ENCODE peak calls at places on chromosomes 11 and 22, in ten cellular contexts. C is BJ, W is A549, F is GM10248, V is tibial artery, A is ovary, H is pancreas, B is mucosa of descending colon, D is AG04450, Q is spleen. S is an unnamed sample.

GRCh38 chr22:20244744-20245576 is 23.2 kb downstream of the RTN4R start:
- DNase-seq in A (no peak), F (no peak), W (no peak), Q (peak), V (no peak), H (no peak), D (no peak), C (no peak), B (no peak), S (no peak)

GRCh38 chr11:9459573-9460321 is 1.1 kb upstream of the ZNF143 start:
- DNase-seq in C (peak), D (peak), Q (peak), V (no peak), H (no peak), A (no peak), B (no peak), W (peak), F (no peak), S (no peak)

GRCh38 chr11:108705061-108705460 is 40.2 kb downstream of the DDX10 start:
- DNase-seq in Q (no peak), C (no peak), V (no peak), B (no peak), D (no peak), A (no peak), F (no peak), W (no peak), H (no peak), S (no peak)

GRCh38 chr11:100716848-100717247 is 29.8 kb downstream of the ARHGAP42 start:
- DNase-seq in F (no peak), V (no peak), W (no peak), H (no peak), C (no peak), B (no peak), A (no peak), Q (no peak), D (no peak), S (no peak)

GRCh38 chr11:47969401-47969800 is 11.0 kb upstream of the PTPRJ start:
- DNase-seq in W (no peak), A (no peak), H (no peak), Q (no peak), D (no peak), V (no peak), F (no peak), B (no peak), C (no peak), S (no peak)

GRCh38 chr22:27680636-27681035 is 120.9 kb downstream of the MN1 start:
- DNase-seq in W (no peak), D (no peak), Q (peak), H (no peak), B (no peak), V (no peak), F (no peak), A (no peak), C (no peak), S (no peak)

GRCh38 chr11:130785376-130786110 is 130.7 kb downstream of the SNX19 start:
- DNase-seq in D (peak), C (no peak), F (no peak), H (no peak), B (no peak), Q (no peak), W (no peak), A (no peak), V (no peak), S (no peak)

GRCh38 chr22:33920927-33921575 is 775 bp upstream of the LARGE1 start:
- DNase-seq in F (peak), D (peak), V (peak), C (peak), H (peak), Q (peak), W (peak), A (peak), B (peak), S (no peak)

GRCh38 chr11:34653851-34654490 is 33.1 kb downstream of the EHF start:
- DNase-seq in B (no peak), Q (no peak), C (peak), H (no peak), D (peak), F (no peak), V (no peak), W (peak), A (no peak), S (peak)

GRCh38 chr11:23404225-23405160 is 544.2 kb upstream of the CCDC179 start:
- DNase-seq in A (no peak), Q (peak), H (peak), W (no peak), V (no peak), D (no peak), B (no peak), F (peak), C (no peak), S (no peak)

GRCh38 chr11:729492-730074 is 17.7 kb upstream of the TALDO1 start:
- DNase-seq in H (peak), Q (peak), A (no peak), B (no peak), D (no peak), V (no peak), C (no peak), F (no peak), W (no peak), S (no peak)

GRCh38 chr22:43823353-43823908 is 11.3 kb upstream of the EFCAB6 start:
- DNase-seq in B (no peak), W (peak), Q (no peak), H (peak), C (no peak), V (peak), F (no peak), D (no peak), A (no peak), S (peak)

GRCh38 chr11:2121227-2122130 is 17.7 kb downstream of the IGF2 start:
- DNase-seq in D (no peak), V (no peak), F (no peak), C (no peak), A (no peak), Q (peak), W (no peak), B (peak), H (peak), S (no peak)

GRCh38 chr11:64842851-64843841 is 1.3 kb downstream of the CDC42BPG start:
- DNase-seq in D (no peak), A (no peak), W (peak), V (no peak), C (no peak), B (peak), Q (peak), F (no peak), H (peak), S (no peak)

GRCh38 chr11:72573380-72573949 is 100.8 kb downstream of the PDE2A start:
- DNase-seq in H (no peak), C (no peak), Q (peak), W (peak), D (no peak), F (peak), B (no peak), V (no peak), A (no peak), S (no peak)

GRCh38 chr22:43226368-43226979 is 39.5 kb upstream of the TTLL12 start:
- DNase-seq in A (peak), F (no peak), D (no peak), W (no peak), V (no peak), H (no peak), B (no peak), Q (no peak), C (no peak), S (no peak)

GRCh38 chr22:45478108-45478771 is 24.4 kb upstream of the FBLN1 start:
- DNase-seq in A (peak), F (no peak), H (no peak), V (no peak), C (peak), D (peak), Q (peak), W (peak), B (no peak), S (no peak)

GRCh38 chr11:134498326-134499139 is 86.5 kb upstream of the B3GAT1 start:
- DNase-seq in B (peak), W (no peak), H (no peak), A (no peak), C (no peak), F (no peak), Q (peak), V (peak), D (no peak), S (no peak)

GRCh38 chr22:19631899-19632670 is 82.2 kb upstream of the SEPTIN5 start:
- DNase-seq in V (peak), B (no peak), H (no peak), A (no peak), D (peak), Q (no peak), F (no peak), W (peak), C (no peak), S (no peak)

DNA sequence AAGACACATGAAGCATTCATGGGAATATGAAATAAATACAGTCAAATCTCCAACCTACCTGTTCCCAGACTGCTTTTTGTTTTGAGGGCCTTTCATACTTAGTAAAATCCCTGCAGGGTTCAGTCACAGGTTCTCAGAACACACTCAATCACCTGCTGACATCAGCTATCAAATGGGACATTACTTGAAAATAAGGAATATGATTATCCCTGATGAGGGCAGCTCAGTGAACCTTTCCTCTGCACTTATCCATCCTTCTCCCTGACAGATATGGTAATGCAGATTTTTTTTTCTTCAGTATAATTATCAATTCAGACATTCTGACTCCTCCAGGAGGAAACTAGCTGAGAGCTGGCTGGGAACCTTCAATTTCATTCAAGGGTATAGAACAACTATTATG is 1127.4 kb upstream of the CCDC90B start:
- DNase-seq in W (no peak), Q (no peak), C (no peak), A (no peak), D (no peak), B (no peak), H (no peak), V (no peak), F (no peak), S (no peak)
- TF ChIP-seq CTCF in W (no peak), Q (no peak), C (no peak), A (no peak), D (no peak), B (no peak), H (no peak), V (no peak), F (no peak), S (no peak)

GRCh38 chr11:37364246-37364839 is 766.3 kb upstream of the RAG2 start:
- DNase-seq in C (no peak), H (no peak), B (no peak), W (no peak), A (no peak), Q (no peak), D (no peak), F (no peak), V (no peak), S (no peak)
- TF ChIP-seq CTCF in C (no peak), H (no peak), B (no peak), W (no peak), A (no peak), Q (no peak), D (no peak), F (no peak), V (no peak), S (no peak)

DNA sequence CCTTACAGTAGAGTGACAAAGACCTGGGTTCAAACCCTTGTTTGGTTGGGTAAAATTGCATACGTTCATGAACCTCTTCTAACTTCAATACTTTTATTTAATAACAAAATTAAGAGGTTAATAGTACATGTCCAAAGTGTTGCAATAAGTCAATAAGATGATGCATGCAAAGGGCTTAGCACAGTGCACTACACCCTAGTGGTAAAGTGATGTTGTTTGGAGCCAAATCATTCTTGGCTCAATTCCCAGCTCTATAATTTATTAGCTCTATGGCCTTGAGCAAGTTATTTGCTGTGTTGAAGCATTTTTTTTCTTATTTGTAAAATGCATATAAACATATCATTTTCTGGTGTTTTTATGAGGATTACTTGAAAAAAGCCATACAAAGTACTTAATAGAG is 945.3 kb downstream of the LRRC4C start:
- DNase-seq in W (no peak), A (no peak), H (no peak), D (no peak), Q (no peak), C (no peak), B (no peak), F (no peak), V (no peak), S (peak)
- TF ChIP-seq CTCF in W (no peak), A (no peak), H (no peak), D (no peak), Q (no peak), C (no peak), B (no peak), F (no peak), V (no peak), S (peak)

DNA sequence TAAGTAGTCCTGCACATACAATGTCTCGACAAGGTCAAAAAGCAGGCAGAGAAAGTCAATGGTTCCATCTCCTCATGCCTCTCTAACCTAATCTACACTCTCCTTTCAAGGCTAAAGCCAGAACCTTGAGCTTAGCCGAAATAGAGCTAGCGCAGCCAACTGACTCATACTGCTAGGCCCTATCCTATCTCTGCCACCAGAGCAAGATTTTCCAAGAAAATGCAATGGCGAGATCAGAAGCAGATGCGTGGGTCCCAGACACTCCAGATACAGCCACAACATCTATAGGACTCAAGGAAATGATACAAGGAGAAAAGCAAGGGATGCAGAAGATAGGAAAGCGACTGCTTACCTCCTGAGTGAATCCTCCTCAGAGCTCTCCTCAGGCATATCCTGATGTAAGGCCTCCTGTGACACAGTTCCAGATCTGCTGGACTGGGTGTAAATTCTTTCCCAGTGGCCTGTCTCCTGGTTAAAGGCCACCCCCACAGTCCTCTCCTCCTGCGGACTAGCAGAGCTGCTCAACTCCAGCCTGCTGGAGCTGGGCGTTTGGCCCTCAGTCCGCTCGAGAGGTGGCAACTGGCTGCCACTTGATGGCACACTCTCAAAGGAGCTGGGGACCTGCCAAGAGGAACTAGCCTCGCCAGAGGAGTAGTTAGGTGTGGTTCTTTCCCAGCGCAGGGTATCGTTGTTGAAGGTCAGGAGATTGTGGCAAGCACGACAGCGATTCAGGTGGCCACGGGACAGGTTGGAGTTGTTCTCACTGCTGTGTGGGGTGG is 52.0 kb downstream of the AMBRA1 start:
- DNase-seq in B (peak), V (no peak), Q (no peak), F (no peak), H (peak), C (no peak), A (no peak), W (no peak), D (no peak), S (no peak)
- TF ChIP-seq CTCF in B (peak), V (no peak), Q (no peak), F (no peak), H (no peak), C (no peak), A (no peak), W (no peak), D (no peak), S (no peak)

GRCh38 chr11:111456086-111456858 is 55.9 kb downstream of the BTG4 start:
- DNase-seq in H (no peak), C (no peak), V (no peak), W (no peak), D (no peak), A (no peak), B (no peak), Q (no peak), F (no peak), S (no peak)

GRCh38 chr11:111452817-111453607 is 59.2 kb downstream of the BTG4 start:
- DNase-seq in W (no peak), V (no peak), Q (no peak), C (no peak), B (no peak), F (no peak), D (no peak), H (no peak), A (no peak), S (no peak)

GRCh38 chr11:111455291-111456085 is 56.7 kb downstream of the BTG4 start:
- DNase-seq in B (no peak), H (no peak), A (no peak), V (no peak), F (no peak), D (no peak), W (no peak), Q (no peak), C (no peak), S (no peak)

GRCh38 chr11:111456859-111457730 is 55.1 kb downstream of the BTG4 start:
- DNase-seq in Q (no peak), H (no peak), A (no peak), W (no peak), F (no peak), D (no peak), V (no peak), B (no peak), C (no peak), S (no peak)

GRCh38 chr11:111454561-111455192 is 57.5 kb downstream of the BTG4 start:
- DNase-seq in V (no peak), A (no peak), D (peak), W (peak), B (peak), Q (no peak), H (no peak), F (peak), C (no peak), S (no peak)
- TF ChIP-seq CTCF in V (no peak), A (no peak), D (peak), W (peak), B (no peak), Q (peak), H (no peak), F (peak), C (peak), S (peak)

DNA sequence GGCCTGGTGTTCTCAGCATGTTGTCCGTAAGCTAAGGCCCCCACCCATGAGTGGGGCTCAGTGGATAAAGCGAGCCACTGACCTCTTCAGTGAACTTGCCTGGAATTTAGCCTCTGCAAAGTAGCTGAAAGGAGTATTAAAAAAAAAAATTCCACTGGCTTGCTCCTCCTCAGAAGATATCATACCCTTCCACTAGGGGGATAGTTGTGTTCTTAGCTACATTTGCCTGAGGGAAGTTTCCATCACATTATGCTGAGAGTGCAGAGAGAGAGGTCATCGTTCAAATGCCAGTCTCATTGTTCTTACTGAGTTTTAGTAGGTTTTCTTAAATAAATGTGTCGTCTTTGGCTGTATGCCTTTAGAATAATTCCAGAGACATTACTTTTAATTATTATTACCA is 879.7 kb downstream of the JRKL start:
- DNase-seq in D (no peak), F (no peak), Q (no peak), W (no peak), C (no peak), H (no peak), B (no peak), A (no peak), V (no peak), S (no peak)
- TF ChIP-seq CTCF in D (no peak), F (no peak), Q (no peak), W (no peak), C (no peak), H (no peak), B (no peak), A (no peak), V (no peak), S (peak)

DNA sequence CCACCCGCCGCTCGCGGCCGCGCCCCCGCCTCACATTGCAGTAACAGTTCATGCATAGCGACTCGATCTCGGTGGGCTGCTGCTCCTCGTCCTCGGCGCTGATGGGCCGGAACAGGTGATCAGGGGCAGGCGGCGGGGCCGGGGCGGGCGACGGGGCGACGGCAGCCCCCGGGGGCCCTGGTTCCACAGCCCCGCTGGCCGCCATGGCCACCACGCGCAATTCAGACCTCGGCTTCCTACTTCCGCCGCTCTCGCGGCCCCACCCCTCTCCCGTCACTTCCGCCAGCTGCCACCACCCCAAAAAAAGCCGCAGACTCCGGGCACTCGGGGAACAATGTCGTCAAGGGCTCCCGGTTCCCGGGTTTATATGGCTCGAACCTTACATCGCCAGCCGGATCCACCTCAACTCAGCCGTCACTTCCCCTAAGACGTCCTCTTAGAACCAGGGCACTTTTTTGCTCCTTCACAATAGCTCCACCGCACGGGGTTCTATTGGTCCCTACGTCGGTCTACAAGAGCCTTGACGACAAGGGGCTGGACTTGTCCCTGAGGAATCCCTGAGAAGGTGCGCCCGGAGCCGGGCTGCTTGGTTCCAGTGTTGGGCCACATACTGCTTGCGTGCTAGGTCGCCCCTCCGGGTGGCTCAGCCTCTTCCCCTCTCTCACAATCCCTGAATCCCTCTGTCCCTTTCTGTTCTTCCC is at the start of gene ZPR1:
- DNase-seq in D (no peak), V (peak), C (peak), W (peak), F (peak), A (peak), H (peak), B (peak), Q (peak), S (no peak)
- TF ChIP-seq CTCF in D (peak), V (peak), C (no peak), W (no peak), F (no peak), A (no peak), H (no peak), B (no peak), Q (no peak), S (no peak)

DNA sequence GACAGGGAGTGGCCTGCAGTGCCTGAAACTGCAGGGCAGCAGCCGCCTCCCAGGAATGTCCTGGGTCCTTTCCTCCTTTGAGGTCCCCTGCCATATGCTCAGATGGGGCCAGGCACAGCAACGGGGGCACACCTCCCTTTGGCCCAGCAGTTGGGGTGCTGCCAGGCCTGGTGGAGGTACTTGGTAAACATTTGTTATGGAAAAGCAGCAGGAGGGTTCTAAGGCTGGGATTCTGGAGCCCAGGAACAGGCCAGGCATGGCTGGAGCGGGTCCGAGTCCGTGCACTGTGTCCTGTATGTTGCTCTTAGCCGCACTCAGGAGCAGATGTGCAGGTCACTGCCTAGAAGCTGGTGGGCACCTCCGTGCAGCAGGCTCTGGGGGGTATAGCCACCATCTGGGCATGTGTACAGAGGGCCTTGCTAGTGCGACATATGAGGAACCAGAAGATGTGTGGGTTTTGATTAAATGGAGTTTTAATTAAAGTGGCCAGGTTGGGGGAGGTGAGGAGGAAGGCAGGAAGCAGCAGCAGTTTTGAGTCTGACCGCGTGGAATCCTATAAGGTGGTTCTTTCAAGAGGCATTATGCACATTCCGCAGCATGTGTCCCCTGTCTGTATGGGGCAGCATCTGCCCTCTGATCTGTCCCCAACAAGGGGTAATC is 1.5 kb downstream of the ADORA2A start:
- DNase-seq in B (peak), D (no peak), A (peak), F (no peak), H (no peak), W (no peak), Q (peak), C (no peak), V (no peak), S (no peak)
- TF ChIP-seq CTCF in B (no peak), D (no peak), A (no peak), F (no peak), H (no peak), W (no peak), Q (no peak), C (no peak), V (no peak), S (no peak)

GRCh38 chr11:114187173-114187572 is 109.0 kb upstream of the NNMT start:
- DNase-seq in F (no peak), Q (no peak), A (no peak), W (no peak), B (no peak), H (no peak), V (peak), C (no peak), D (no peak), S (no peak)
- TF ChIP-seq CTCF in F (no peak), Q (no peak), A (no peak), W (no peak), B (no peak), H (no peak), V (no peak), C (no peak), D (no peak), S (no peak)